ENCODE peak calls at places on chromosomes 2 and 18, in seven cellular contexts. One of them, this sample, is unnamed.
A peak's percentile ranks its signal among the peaks of the same experiment; 100 is the strongest.

GRCh38 chr18:31101148-31102019 is 837 bp downstream of the DSC2 start:
- DNase-seq in ovary: peak; percentile 51
- DNase-seq in left lung: peak; percentile 83
- DNase-seq in breast epithelium: peak; percentile 44
- DNase-seq in AG10803: no peak
- DNase-seq in mesothelial cell of epicardium: peak; percentile 22
- DNase-seq in activated CD8-positive, alpha-beta T cell treated with anti-CD3 and anti-CD28 coated beads for 36 hours: no peak
- DNase-seq in this sample: no peak

GRCh38 chr2:200270732-200271131 is 35.8 kb upstream of the SPATS2L start:
- DNase-seq in ovary: no peak
- DNase-seq in left lung: no peak
- DNase-seq in breast epithelium: no peak
- DNase-seq in AG10803: no peak
- DNase-seq in mesothelial cell of epicardium: no peak
- DNase-seq in activated CD8-positive, alpha-beta T cell treated with anti-CD3 and anti-CD28 coated beads for 36 hours: no peak
- DNase-seq in this sample: no peak

GRCh38 chr2:218959141-218959731 is at the start of gene CDK5R2:
- DNase-seq in ovary: no peak
- DNase-seq in left lung: peak; percentile 75
- DNase-seq in breast epithelium: peak; percentile 31
- DNase-seq in AG10803: peak; percentile 61
- DNase-seq in mesothelial cell of epicardium: peak; percentile 85
- DNase-seq in activated CD8-positive, alpha-beta T cell treated with anti-CD3 and anti-CD28 coated beads for 36 hours: peak; percentile 89
- DNase-seq in this sample: peak; percentile 66

GRCh38 chr2:95525294-95526035 is 40.9 kb upstream of the TRIM43B start:
- DNase-seq in ovary: no peak
- DNase-seq in left lung: peak; percentile 78
- DNase-seq in breast epithelium: peak; percentile 25
- DNase-seq in AG10803: no peak
- DNase-seq in mesothelial cell of epicardium: no peak
- DNase-seq in activated CD8-positive, alpha-beta T cell treated with anti-CD3 and anti-CD28 coated beads for 36 hours: no peak
- DNase-seq in this sample: no peak

GRCh38 chr2:239800785-239801184 is 224.4 kb downstream of the NDUFA10 start:
- DNase-seq in ovary: no peak
- DNase-seq in left lung: no peak
- DNase-seq in breast epithelium: no peak
- DNase-seq in AG10803: no peak
- DNase-seq in mesothelial cell of epicardium: no peak
- DNase-seq in activated CD8-positive, alpha-beta T cell treated with anti-CD3 and anti-CD28 coated beads for 36 hours: no peak
- DNase-seq in this sample: no peak

GRCh38 chr2:183204397-183204796 is 80.2 kb downstream of the NUP35 start:
- DNase-seq in ovary: no peak
- DNase-seq in left lung: no peak
- DNase-seq in breast epithelium: no peak
- DNase-seq in AG10803: no peak
- DNase-seq in mesothelial cell of epicardium: no peak
- DNase-seq in activated CD8-positive, alpha-beta T cell treated with anti-CD3 and anti-CD28 coated beads for 36 hours: no peak
- DNase-seq in this sample: no peak

GRCh38 chr2:75390184-75390583 is 170.6 kb downstream of the EVA1A start:
- DNase-seq in ovary: no peak
- DNase-seq in left lung: no peak
- DNase-seq in breast epithelium: no peak
- DNase-seq in AG10803: no peak
- DNase-seq in mesothelial cell of epicardium: no peak
- DNase-seq in activated CD8-positive, alpha-beta T cell treated with anti-CD3 and anti-CD28 coated beads for 36 hours: no peak
- DNase-seq in this sample: no peak

GRCh38 chr2:144328933-144329332 is 191.0 kb downstream of the ZEB2 start:
- DNase-seq in ovary: no peak
- DNase-seq in left lung: no peak
- DNase-seq in breast epithelium: no peak
- DNase-seq in AG10803: no peak
- DNase-seq in mesothelial cell of epicardium: no peak
- DNase-seq in activated CD8-positive, alpha-beta T cell treated with anti-CD3 and anti-CD28 coated beads for 36 hours: peak; percentile 31
- DNase-seq in this sample: no peak

GRCh38 chr18:63306819-63307554 is 12.6 kb downstream of the BCL2 start:
- DNase-seq in ovary: no peak
- DNase-seq in left lung: no peak
- DNase-seq in breast epithelium: no peak
- DNase-seq in AG10803: no peak
- DNase-seq in mesothelial cell of epicardium: no peak
- DNase-seq in activated CD8-positive, alpha-beta T cell treated with anti-CD3 and anti-CD28 coated beads for 36 hours: no peak
- DNase-seq in this sample: no peak

GRCh38 chr18:65081786-65082185 is 669.0 kb upstream of the CDH7 start:
- DNase-seq in ovary: no peak
- DNase-seq in left lung: no peak
- DNase-seq in breast epithelium: no peak
- DNase-seq in AG10803: no peak
- DNase-seq in mesothelial cell of epicardium: no peak
- DNase-seq in activated CD8-positive, alpha-beta T cell treated with anti-CD3 and anti-CD28 coated beads for 36 hours: no peak
- DNase-seq in this sample: no peak

GRCh38 chr2:127416486-127417001 is 1.7 kb upstream of the PROC start:
- DNase-seq in ovary: no peak
- DNase-seq in left lung: no peak
- DNase-seq in breast epithelium: no peak
- DNase-seq in AG10803: no peak
- DNase-seq in mesothelial cell of epicardium: no peak
- DNase-seq in activated CD8-positive, alpha-beta T cell treated with anti-CD3 and anti-CD28 coated beads for 36 hours: peak; percentile 58
- DNase-seq in this sample: no peak

GRCh38 chr2:241218131-241219029 is 29.9 kb downstream of the ANO7 start:
- DNase-seq in ovary: peak; percentile 56
- DNase-seq in left lung: peak; percentile 59
- DNase-seq in breast epithelium: peak; percentile 33
- DNase-seq in AG10803: peak; percentile 33
- DNase-seq in mesothelial cell of epicardium: peak; percentile 53
- DNase-seq in activated CD8-positive, alpha-beta T cell treated with anti-CD3 and anti-CD28 coated beads for 36 hours: peak; percentile 61
- DNase-seq in this sample: peak; percentile 40

GRCh38 chr2:168030862-168031624 is 216.4 kb downstream of the STK39 start:
- DNase-seq in ovary: no peak
- DNase-seq in left lung: no peak
- DNase-seq in breast epithelium: no peak
- DNase-seq in AG10803: peak; percentile 66
- DNase-seq in mesothelial cell of epicardium: no peak
- DNase-seq in activated CD8-positive, alpha-beta T cell treated with anti-CD3 and anti-CD28 coated beads for 36 hours: peak; percentile 38
- DNase-seq in this sample: peak; percentile 16

GRCh38 chr2:159146930-159147666 is 139.4 kb downstream of the WDSUB1 start:
- DNase-seq in ovary: no peak
- DNase-seq in left lung: peak; percentile 60
- DNase-seq in breast epithelium: no peak
- DNase-seq in AG10803: no peak
- DNase-seq in mesothelial cell of epicardium: no peak
- DNase-seq in activated CD8-positive, alpha-beta T cell treated with anti-CD3 and anti-CD28 coated beads for 36 hours: no peak
- DNase-seq in this sample: no peak

GRCh38 chr2:233807966-233808892 is 30.1 kb downstream of the MROH2A start:
- DNase-seq in ovary: no peak
- DNase-seq in left lung: no peak
- DNase-seq in breast epithelium: no peak
- DNase-seq in AG10803: no peak
- DNase-seq in mesothelial cell of epicardium: no peak
- DNase-seq in activated CD8-positive, alpha-beta T cell treated with anti-CD3 and anti-CD28 coated beads for 36 hours: no peak
- DNase-seq in this sample: peak; percentile 5

GRCh38 chr18:29840101-29840500 is 1202.4 kb downstream of the DSC3 start:
- DNase-seq in ovary: no peak
- DNase-seq in left lung: no peak
- DNase-seq in breast epithelium: no peak
- DNase-seq in AG10803: peak; percentile 81
- DNase-seq in mesothelial cell of epicardium: no peak
- DNase-seq in activated CD8-positive, alpha-beta T cell treated with anti-CD3 and anti-CD28 coated beads for 36 hours: no peak
- DNase-seq in this sample: no peak

GRCh38 chr2:230795856-230796255 is 68.9 kb upstream of the ITM2C start:
- DNase-seq in ovary: peak; percentile 18
- DNase-seq in left lung: no peak
- DNase-seq in breast epithelium: no peak
- DNase-seq in AG10803: peak; percentile 84
- DNase-seq in mesothelial cell of epicardium: no peak
- DNase-seq in activated CD8-positive, alpha-beta T cell treated with anti-CD3 and anti-CD28 coated beads for 36 hours: no peak
- DNase-seq in this sample: no peak

GRCh38 chr18:47716632-47717185 is 213.8 kb downstream of the SMAD2 start:
- DNase-seq in ovary: no peak
- DNase-seq in left lung: no peak
- DNase-seq in breast epithelium: no peak
- DNase-seq in AG10803: no peak
- DNase-seq in mesothelial cell of epicardium: no peak
- DNase-seq in activated CD8-positive, alpha-beta T cell treated with anti-CD3 and anti-CD28 coated beads for 36 hours: no peak
- DNase-seq in this sample: no peak

GRCh38 chr2:214808961-214809750 is at the start of gene BARD1:
- DNase-seq in ovary: peak; percentile 33
- DNase-seq in left lung: peak; percentile 73
- DNase-seq in breast epithelium: peak; percentile 34
- DNase-seq in AG10803: peak; percentile 50
- DNase-seq in mesothelial cell of epicardium: peak; percentile 24
- DNase-seq in activated CD8-positive, alpha-beta T cell treated with anti-CD3 and anti-CD28 coated beads for 36 hours: peak; percentile 76
- DNase-seq in this sample: peak; percentile 65

GRCh38 chr2:140975237-140975636 is 1155.6 kb downstream of the LRP1B start:
- DNase-seq in ovary: no peak
- DNase-seq in left lung: no peak
- DNase-seq in breast epithelium: no peak
- DNase-seq in AG10803: peak; percentile 6
- DNase-seq in mesothelial cell of epicardium: no peak
- DNase-seq in activated CD8-positive, alpha-beta T cell treated with anti-CD3 and anti-CD28 coated beads for 36 hours: no peak
- DNase-seq in this sample: no peak

GRCh38 chr2:202669841-202670240 is 35.1 kb downstream of the FAM117B start:
- DNase-seq in ovary: no peak
- DNase-seq in left lung: no peak
- DNase-seq in breast epithelium: no peak
- DNase-seq in AG10803: peak; percentile 2
- DNase-seq in mesothelial cell of epicardium: no peak
- DNase-seq in activated CD8-positive, alpha-beta T cell treated with anti-CD3 and anti-CD28 coated beads for 36 hours: no peak
- DNase-seq in this sample: no peak

GRCh38 chr2:70088508-70089219 is 1.4 kb downstream of the PCBP1 start:
- DNase-seq in ovary: no peak
- DNase-seq in left lung: no peak
- DNase-seq in breast epithelium: no peak
- DNase-seq in AG10803: no peak
- DNase-seq in mesothelial cell of epicardium: no peak
- DNase-seq in activated CD8-positive, alpha-beta T cell treated with anti-CD3 and anti-CD28 coated beads for 36 hours: no peak
- DNase-seq in this sample: no peak

GRCh38 chr2:121080013-121080772 is 204.8 kb downstream of the TFCP2L1 start:
- DNase-seq in ovary: peak; percentile 50
- DNase-seq in left lung: no peak
- DNase-seq in breast epithelium: no peak
- DNase-seq in AG10803: peak; percentile 33
- DNase-seq in mesothelial cell of epicardium: no peak
- DNase-seq in activated CD8-positive, alpha-beta T cell treated with anti-CD3 and anti-CD28 coated beads for 36 hours: peak; percentile 65
- DNase-seq in this sample: no peak

GRCh38 chr18:66999003-66999402 is 395.1 kb upstream of the CDH19 start:
- DNase-seq in ovary: no peak
- DNase-seq in left lung: no peak
- DNase-seq in breast epithelium: no peak
- DNase-seq in AG10803: no peak
- DNase-seq in mesothelial cell of epicardium: no peak
- DNase-seq in activated CD8-positive, alpha-beta T cell treated with anti-CD3 and anti-CD28 coated beads for 36 hours: no peak
- DNase-seq in this sample: no peak

DNA sequence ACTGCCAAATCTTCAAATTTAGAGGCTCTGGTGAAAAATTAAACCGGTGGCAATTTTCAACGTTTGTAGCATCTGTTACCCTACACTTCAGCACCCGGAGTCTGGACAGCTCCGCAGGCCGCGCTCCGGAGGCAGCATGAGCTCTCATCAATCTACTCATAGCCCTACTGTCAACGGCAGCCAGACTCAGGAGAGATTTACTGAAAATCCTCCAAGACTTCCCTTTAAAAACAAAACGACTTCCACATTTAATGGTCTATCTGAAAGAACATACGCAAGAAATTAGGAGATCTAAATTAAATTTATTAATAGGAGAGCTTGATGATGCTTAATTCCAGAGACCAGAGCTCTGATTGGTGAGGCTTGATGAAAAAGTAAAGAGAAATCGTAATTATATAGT is 968 bp upstream of the ADCYAP1 start:
- DNase-seq in ovary: no peak
- DNase-seq in left lung: peak; percentile 49
- DNase-seq in breast epithelium: no peak
- DNase-seq in AG10803: peak; percentile 14
- DNase-seq in mesothelial cell of epicardium: peak; percentile 63
- DNase-seq in activated CD8-positive, alpha-beta T cell treated with anti-CD3 and anti-CD28 coated beads for 36 hours: peak; percentile 72
- DNase-seq in this sample: no peak
- TF ChIP-seq CTCF in ovary: no peak
- TF ChIP-seq CTCF in left lung: no peak
- TF ChIP-seq CTCF in breast epithelium: no peak
- TF ChIP-seq CTCF in AG10803: no peak
- TF ChIP-seq CTCF in mesothelial cell of epicardium: no peak
- TF ChIP-seq CTCF in activated CD8-positive, alpha-beta T cell treated with anti-CD3 and anti-CD28 coated beads for 36 hours: no peak
- TF ChIP-seq CTCF in this sample: no peak

GRCh38 chr18:34740724-34741123 is 30.6 kb downstream of the DTNA start:
- DNase-seq in ovary: no peak
- DNase-seq in left lung: no peak
- DNase-seq in breast epithelium: no peak
- DNase-seq in AG10803: no peak
- DNase-seq in mesothelial cell of epicardium: no peak
- DNase-seq in activated CD8-positive, alpha-beta T cell treated with anti-CD3 and anti-CD28 coated beads for 36 hours: no peak
- DNase-seq in this sample: no peak
- TF ChIP-seq CTCF in ovary: no peak
- TF ChIP-seq CTCF in left lung: no peak
- TF ChIP-seq CTCF in breast epithelium: no peak
- TF ChIP-seq CTCF in AG10803: no peak
- TF ChIP-seq CTCF in mesothelial cell of epicardium: no peak
- TF ChIP-seq CTCF in activated CD8-positive, alpha-beta T cell treated with anti-CD3 and anti-CD28 coated beads for 36 hours: no peak
- TF ChIP-seq CTCF in this sample: no peak

GRCh38 chr18:40473221-40473620 is 1481.8 kb upstream of the PIK3C3 start:
- DNase-seq in ovary: no peak
- DNase-seq in left lung: no peak
- DNase-seq in breast epithelium: no peak
- DNase-seq in AG10803: no peak
- DNase-seq in mesothelial cell of epicardium: no peak
- DNase-seq in activated CD8-positive, alpha-beta T cell treated with anti-CD3 and anti-CD28 coated beads for 36 hours: no peak
- DNase-seq in this sample: no peak
- TF ChIP-seq CTCF in ovary: no peak
- TF ChIP-seq CTCF in left lung: no peak
- TF ChIP-seq CTCF in breast epithelium: no peak
- TF ChIP-seq CTCF in AG10803: no peak
- TF ChIP-seq CTCF in mesothelial cell of epicardium: no peak
- TF ChIP-seq CTCF in activated CD8-positive, alpha-beta T cell treated with anti-CD3 and anti-CD28 coated beads for 36 hours: no peak
- TF ChIP-seq CTCF in this sample: no peak

GRCh38 chr18:72648079-72648478 is 103.9 kb upstream of the CBLN2 start:
- DNase-seq in ovary: no peak
- DNase-seq in left lung: no peak
- DNase-seq in breast epithelium: no peak
- DNase-seq in AG10803: no peak
- DNase-seq in mesothelial cell of epicardium: no peak
- DNase-seq in activated CD8-positive, alpha-beta T cell treated with anti-CD3 and anti-CD28 coated beads for 36 hours: no peak
- DNase-seq in this sample: no peak

GRCh38 chr18:72651033-72651432 is 106.9 kb upstream of the CBLN2 start:
- DNase-seq in ovary: no peak
- DNase-seq in left lung: no peak
- DNase-seq in breast epithelium: no peak
- DNase-seq in AG10803: no peak
- DNase-seq in mesothelial cell of epicardium: no peak
- DNase-seq in activated CD8-positive, alpha-beta T cell treated with anti-CD3 and anti-CD28 coated beads for 36 hours: no peak
- DNase-seq in this sample: no peak

DNA sequence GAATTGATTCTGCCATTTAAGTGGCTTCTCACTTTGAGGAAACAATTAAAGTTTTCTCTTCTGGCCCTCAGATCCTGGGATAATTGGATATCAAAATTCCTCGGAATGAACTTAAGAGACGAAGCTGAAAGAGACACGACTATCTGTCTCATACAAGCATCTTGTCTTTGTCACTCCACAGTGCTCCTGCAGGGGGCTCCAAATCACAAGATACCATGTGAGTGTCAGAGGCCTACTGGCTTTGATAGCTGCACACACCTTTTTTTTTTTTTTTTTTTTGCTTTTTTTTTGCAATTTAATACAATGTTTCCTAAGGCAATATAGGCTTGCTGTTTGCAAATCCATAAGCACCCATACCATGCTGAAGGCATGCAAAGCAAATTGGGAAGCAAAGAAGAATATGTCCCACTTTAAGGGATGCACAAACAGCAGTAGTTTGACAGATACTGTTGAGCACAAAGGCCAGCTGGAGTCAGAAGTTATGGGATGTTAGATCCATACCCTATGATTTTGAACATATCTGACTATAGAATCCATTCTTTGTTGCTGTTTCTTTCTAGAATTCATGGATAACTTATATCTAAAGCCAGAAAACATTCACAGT is 109.0 kb upstream of the CBLN2 start:
- DNase-seq in ovary: peak; percentile 13
- DNase-seq in left lung: no peak
- DNase-seq in breast epithelium: no peak
- DNase-seq in AG10803: peak; percentile 1
- DNase-seq in mesothelial cell of epicardium: peak; percentile 23
- DNase-seq in activated CD8-positive, alpha-beta T cell treated with anti-CD3 and anti-CD28 coated beads for 36 hours: peak; percentile 67
- DNase-seq in this sample: no peak
- TF ChIP-seq CTCF in ovary: no peak
- TF ChIP-seq CTCF in left lung: peak; percentile 16
- TF ChIP-seq CTCF in breast epithelium: no peak
- TF ChIP-seq CTCF in AG10803: peak; percentile 20
- TF ChIP-seq CTCF in mesothelial cell of epicardium: peak; percentile 34
- TF ChIP-seq CTCF in activated CD8-positive, alpha-beta T cell treated with anti-CD3 and anti-CD28 coated beads for 36 hours: peak; percentile 70
- TF ChIP-seq CTCF in this sample: no peak